ENCODE peak calls at places on chromosomes 2 and 18, in four cellular contexts. One of them, this sample, is unnamed.

GRCh38 chr18:939958-940357 is 35.3 kb downstream of the ADCYAP1 start:
- DNase-seq in GM20000: no peak
- DNase-seq in fibroblast of lung: no peak
- DNase-seq in ACHN: no peak
- DNase-seq in this sample: no peak

GRCh38 chr2:152336854-152337510 is 2.0 kb downstream of the FMNL2 start:
- DNase-seq in fibroblast of lung: peak; percentile 58
- DNase-seq in GM20000: peak; percentile 8
- DNase-seq in ACHN: peak; percentile 37
- DNase-seq in this sample: peak; percentile 56

GRCh38 chr2:96987264-96987909 is 1.0 kb upstream of the FAM178B start:
- DNase-seq in GM20000: no peak
- DNase-seq in fibroblast of lung: no peak
- DNase-seq in ACHN: no peak
- DNase-seq in this sample: no peak

GRCh38 chr2:145245268-145245667 is 725.3 kb upstream of the ZEB2 start:
- DNase-seq in fibroblast of lung: no peak
- DNase-seq in GM20000: no peak
- DNase-seq in ACHN: no peak
- DNase-seq in this sample: no peak

GRCh38 chr18:36697905-36698304 is 130.9 kb downstream of the TPGS2 start:
- DNase-seq in fibroblast of lung: peak; percentile 51
- DNase-seq in GM20000: no peak
- DNase-seq in ACHN: peak; percentile 82
- DNase-seq in this sample: no peak

GRCh38 chr2:132477436-132477835 is 60.8 kb downstream of the GPR39 start:
- DNase-seq in fibroblast of lung: no peak
- DNase-seq in ACHN: no peak
- DNase-seq in GM20000: no peak
- DNase-seq in this sample: no peak

GRCh38 chr2:138787053-138787666 is 7.0 kb upstream of the NXPH2 start:
- DNase-seq in ACHN: peak; percentile 66
- DNase-seq in GM20000: peak; percentile 37
- DNase-seq in fibroblast of lung: peak; percentile 59
- DNase-seq in this sample: no peak

GRCh38 chr2:199458017-199458805 is 472 bp upstream of the SATB2 start:
- DNase-seq in GM20000: no peak
- DNase-seq in ACHN: peak; percentile 73
- DNase-seq in fibroblast of lung: peak; percentile 47
- DNase-seq in this sample: no peak

GRCh38 chr2:140565756-140566155 is 1565.1 kb downstream of the LRP1B start:
- DNase-seq in fibroblast of lung: no peak
- DNase-seq in ACHN: no peak
- DNase-seq in GM20000: no peak
- DNase-seq in this sample: no peak

GRCh38 chr2:200416878-200417277 is 93.0 kb downstream of the KCTD18 start:
- DNase-seq in fibroblast of lung: no peak
- DNase-seq in ACHN: no peak
- DNase-seq in GM20000: no peak
- DNase-seq in this sample: no peak

GRCh38 chr2:210167227-210167626 is 4.0 kb downstream of the KANSL1L start:
- DNase-seq in GM20000: no peak
- DNase-seq in ACHN: no peak
- DNase-seq in fibroblast of lung: peak; percentile 37
- DNase-seq in this sample: no peak

GRCh38 chr2:49332415-49332814 is 178.1 kb upstream of the FSHR start:
- DNase-seq in GM20000: no peak
- DNase-seq in fibroblast of lung: no peak
- DNase-seq in ACHN: no peak
- DNase-seq in this sample: no peak

GRCh38 chr2:204691911-204692510 is 146.7 kb downstream of the PARD3B start:
- DNase-seq in GM20000: peak; percentile 10
- DNase-seq in fibroblast of lung: peak; percentile 97
- DNase-seq in ACHN: peak; percentile 90
- DNase-seq in this sample: peak; percentile 32